ENCODE peak calls at places on chromosomes 1 and 21, in eight cellular contexts. C, W, L, M, Z, U, G and H are unnamed samples.
A peak's percentile ranks its signal among the peaks of the same experiment; 100 is the strongest.

GRCh38 chr1:169933999-169934725 is 40.5 kb upstream of the SCYL3 start:
- DNase-seq in U (no peak), L (no peak), C (no peak), Z (no peak), M (no peak), W (no peak), G (no peak), H (no peak)

GRCh38 chr1:7611421-7612010 is 159.6 kb upstream of the VAMP3 start:
- DNase-seq in L (no peak), Z (no peak), M (no peak), U (no peak), W (no peak), G (no peak), C (no peak), H (peak; percentile 1)

GRCh38 chr1:58904299-58905125 is 120.7 kb upstream of the JUN start:
- DNase-seq in Z (no peak), U (no peak), M (no peak), C (no peak), L (no peak), G (no peak), W (no peak), H (no peak)

GRCh38 chr1:92315766-92316413 is 17.0 kb downstream of the RPAP2 start:
- DNase-seq in C (no peak), G (no peak), U (no peak), L (no peak), M (no peak), W (no peak), Z (no peak), H (no peak)

GRCh38 chr1:7121622-7121988 is 336.4 kb downstream of the CAMTA1 start:
- DNase-seq in G (no peak), C (no peak), M (no peak), W (no peak), L (no peak), Z (peak; percentile 81), U (no peak), H (peak; percentile 63)

GRCh38 chr1:27992271-27992670 is 32.5 kb downstream of the XKR8 start:
- DNase-seq in L (no peak), G (no peak), M (peak; percentile 56), C (no peak), U (no peak), Z (peak; percentile 35), W (no peak), H (peak; percentile 10)

GRCh38 chr21:29224006-29224405 is 74.7 kb upstream of the BACH1 start:
- DNase-seq in U (no peak), G (no peak), L (no peak), Z (no peak), C (no peak), W (no peak), M (no peak), H (no peak)

GRCh38 chr21:35651166-35651565 is 409.2 kb downstream of the SETD4 start:
- DNase-seq in G (no peak), U (no peak), W (no peak), C (no peak), M (no peak), Z (no peak), L (no peak), H (no peak)

DNA sequence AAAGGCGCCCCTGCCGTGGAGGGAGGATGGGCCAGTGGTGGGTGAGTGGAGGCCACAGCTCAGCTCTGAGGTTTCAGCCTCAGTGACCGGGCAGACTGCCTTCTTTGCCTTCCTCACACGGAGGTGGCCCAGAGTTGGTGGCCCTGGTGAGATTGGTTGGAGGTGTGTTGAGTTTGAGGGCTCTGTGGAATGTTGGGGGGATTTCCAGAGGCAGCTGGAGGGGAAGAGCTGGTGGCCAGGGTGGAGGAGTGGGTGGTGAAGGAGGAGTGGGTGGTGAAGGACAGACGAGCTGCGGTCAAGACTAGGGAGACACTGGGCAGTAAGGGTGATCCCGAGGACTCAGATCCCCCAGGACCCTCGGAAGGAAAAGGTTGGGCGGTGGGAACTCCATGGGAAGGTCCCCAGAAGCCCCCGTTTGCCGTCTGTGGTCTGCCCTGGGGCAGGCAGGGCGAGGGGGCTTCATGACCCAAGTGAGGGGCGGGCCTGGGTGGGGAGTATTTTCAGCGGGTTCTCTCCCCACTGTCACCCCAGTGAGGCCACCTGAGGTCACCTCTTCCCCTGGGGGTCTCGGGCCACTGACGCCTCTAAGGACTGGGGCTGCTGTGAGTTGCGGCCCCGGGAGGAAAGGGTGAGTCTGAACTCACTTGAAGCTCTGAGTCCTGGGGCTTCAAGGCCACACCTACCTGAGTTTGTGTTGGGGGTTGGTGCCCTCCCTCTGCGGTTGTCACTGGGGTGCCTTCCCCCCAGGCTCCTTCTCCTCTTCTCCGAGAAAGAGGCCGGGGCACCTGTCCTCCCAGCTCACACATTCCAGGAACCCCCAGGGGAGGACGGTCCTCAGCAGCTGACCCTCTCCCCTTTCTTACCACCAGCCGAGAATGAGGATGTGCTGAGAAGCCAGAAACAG is 22.7 kb upstream of the PIK3CD start:
- DNase-seq in W (no peak), L (no peak), Z (no peak), C (no peak), U (no peak), G (peak; percentile 72), M (peak; percentile 42), H (no peak)
- TF ChIP-seq POLR2A in W (no peak), L (peak; percentile 60), Z (no peak), C (no peak), U (no peak), G (peak; percentile 45), M (no peak), H (no peak)

DNA sequence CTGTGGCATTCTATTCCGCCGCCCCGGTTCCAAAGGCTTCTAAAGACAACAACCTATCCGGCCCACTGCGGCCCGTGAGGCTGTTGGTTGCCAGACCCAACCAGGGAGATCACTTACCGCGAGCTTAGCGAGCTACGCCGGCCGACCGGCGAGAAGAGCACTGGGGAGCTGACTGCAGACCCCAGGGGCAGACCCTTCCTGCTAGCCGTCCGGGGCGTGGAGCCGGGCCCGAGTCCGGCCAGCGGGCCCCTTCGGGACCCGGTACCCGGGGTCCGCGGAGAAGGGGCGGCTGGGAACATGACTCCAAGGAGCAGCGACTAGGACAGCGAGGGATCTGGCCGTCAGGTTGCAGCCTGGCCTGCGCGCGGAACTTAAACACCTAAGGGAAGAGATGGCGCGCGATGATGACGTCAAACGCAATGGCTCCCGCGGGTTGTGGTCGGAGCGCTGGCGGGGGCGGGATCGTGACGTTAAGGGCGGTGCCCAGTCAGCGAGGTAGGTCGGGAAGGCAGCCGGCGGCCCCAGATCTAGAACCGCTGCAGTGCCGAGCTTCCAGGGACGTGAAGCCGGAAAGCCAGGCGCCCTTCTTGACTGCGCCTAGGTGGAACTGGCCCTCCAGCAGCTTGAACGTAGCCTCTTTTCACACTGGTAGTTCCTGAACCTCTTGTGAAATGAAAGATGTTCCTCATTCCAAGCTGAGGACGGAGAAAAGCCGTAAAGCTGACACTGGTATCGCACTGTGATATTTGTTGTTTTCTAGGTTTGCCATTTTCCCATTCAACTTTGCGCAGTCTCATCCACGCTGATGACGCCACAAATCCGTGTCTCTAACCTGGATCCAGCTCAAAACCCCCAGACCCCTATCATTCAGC is at the start of gene NUP133:
- DNase-seq in C (peak; percentile 99), U (peak; percentile 98), Z (peak; percentile 99), M (peak; percentile 100), L (peak; percentile 75), W (peak; percentile 100), G (peak; percentile 86), H (peak; percentile 99)
- TF ChIP-seq POLR2A in C (peak; percentile 94), U (peak; percentile 98), Z (peak; percentile 91), M (peak; percentile 96), L (peak; percentile 97), W (peak; percentile 65), G (peak; percentile 96), H (peak; percentile 87)

DNA sequence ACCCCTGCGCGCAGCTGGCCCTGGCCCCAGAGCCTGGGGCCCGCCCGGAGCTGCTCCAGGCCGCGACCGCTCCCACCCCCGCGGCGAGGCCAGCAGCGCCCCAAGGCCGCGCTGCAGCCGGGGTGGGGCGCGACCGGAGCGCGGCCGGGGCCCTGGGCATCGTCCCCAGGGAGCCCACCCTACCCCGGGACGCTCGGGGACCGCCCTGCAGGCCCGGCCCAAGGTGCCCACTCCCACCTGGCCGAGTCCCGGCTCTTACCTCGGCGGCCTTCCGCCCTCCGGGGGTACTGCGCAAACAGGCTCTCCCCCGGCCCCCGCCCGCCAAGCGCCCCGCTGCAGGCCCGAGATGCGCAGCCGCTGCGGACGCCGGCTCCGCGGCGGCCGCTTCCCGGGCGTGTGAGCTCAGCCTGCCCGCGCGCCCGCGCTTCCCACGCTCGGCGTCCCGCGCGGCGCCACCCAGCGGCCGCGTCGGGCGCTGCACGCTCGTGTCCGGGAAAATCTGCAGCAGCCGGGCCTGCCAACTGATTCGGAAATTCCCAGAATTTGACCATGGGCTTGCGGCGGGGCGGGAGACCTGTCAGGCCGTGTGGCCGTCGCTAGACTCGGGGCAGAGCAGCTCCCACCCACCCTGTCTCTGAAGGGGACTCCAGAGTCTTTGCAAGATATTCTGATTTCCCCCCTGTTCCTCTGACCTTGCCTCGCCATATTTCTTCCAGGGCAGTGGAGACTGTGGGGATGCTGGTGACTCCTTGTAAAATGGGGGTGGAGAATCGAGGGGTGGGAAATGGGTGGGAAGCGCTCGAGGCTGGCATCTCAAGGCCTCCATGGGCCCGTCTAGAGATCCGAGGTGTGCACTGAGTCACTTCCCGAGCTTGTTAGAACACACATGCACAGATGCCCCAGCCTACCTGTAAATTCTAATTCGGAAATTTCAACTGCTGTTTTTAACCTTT is 41.9 kb downstream of the CD34 start:
- DNase-seq in W (peak; percentile 69), L (peak; percentile 79), C (peak; percentile 91), M (peak; percentile 85), Z (peak; percentile 82), U (peak; percentile 62), G (no peak), H (peak; percentile 85)
- TF ChIP-seq POLR2A in W (peak; percentile 85), L (no peak), C (peak; percentile 80), M (peak; percentile 75), Z (peak; percentile 56), U (no peak), G (peak; percentile 64), H (peak; percentile 54)

GRCh38 chr1:35179864-35180263 is 13.1 kb downstream of the SFPQ start:
- DNase-seq in W (no peak), U (no peak), G (no peak), C (no peak), M (no peak), L (no peak), Z (no peak), H (no peak)

GRCh38 chr1:35180776-35181374 is 12.1 kb downstream of the SFPQ start:
- DNase-seq in Z (no peak), L (no peak), W (no peak), G (no peak), M (no peak), U (peak; percentile 44), C (no peak), H (no peak)

GRCh38 chr1:35178295-35178695 is 14.7 kb downstream of the SFPQ start:
- DNase-seq in M (no peak), U (no peak), C (no peak), W (no peak), L (no peak), G (no peak), Z (no peak), H (no peak)

GRCh38 chr1:35177237-35177786 is 15.6 kb downstream of the SFPQ start:
- DNase-seq in L (no peak), G (no peak), U (no peak), M (no peak), C (no peak), W (no peak), Z (no peak), H (no peak)

DNA sequence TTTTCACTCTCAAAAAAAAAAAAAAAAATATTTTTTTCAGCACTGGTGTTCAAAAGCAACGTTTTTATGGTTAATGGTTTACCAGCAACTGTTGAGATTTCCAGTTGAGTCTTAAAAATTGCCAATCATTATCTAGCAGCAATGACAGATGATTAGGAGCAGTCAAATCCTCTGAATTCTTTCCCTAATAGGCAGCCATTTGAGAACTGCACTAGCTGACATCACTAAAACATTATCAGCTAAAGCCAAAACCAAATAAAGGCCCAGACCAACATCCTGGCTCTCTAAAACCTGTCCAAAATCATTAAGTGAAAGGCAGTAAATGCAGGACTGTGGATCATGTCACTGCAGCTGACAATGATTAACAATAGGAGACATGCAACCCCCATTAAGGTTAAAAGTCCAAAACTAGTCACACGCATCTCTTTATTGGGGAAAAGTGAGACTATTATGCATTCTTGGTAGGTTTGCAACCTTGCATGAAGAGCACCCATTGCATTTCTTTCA is 14.0 kb downstream of the SFPQ start:
- DNase-seq in M (no peak), Z (no peak), L (no peak), U (no peak), W (no peak), G (no peak), C (no peak), H (no peak)
- TF ChIP-seq POLR2A in M (no peak), Z (no peak), L (no peak), U (no peak), W (no peak), G (peak; percentile 41), C (no peak), H (no peak)